ENCODE peak calls at places on chromosome 1, in five cellular contexts. G is astrocyte of the spinal cord, W is Peyer's patch, L is ureter, D is NCI-H1092. X is an unnamed sample.

GRCh38 chr1:198118136-198118535 is 38.7 kb upstream of the NEK7 start:
- DNase-seq in L (peak), D (no peak), W (peak), G (peak), X (no peak)

GRCh38 chr1:42221952-42222606 is 57.5 kb upstream of the GUCA2A start:
- DNase-seq in W (no peak), D (no peak), G (peak), L (no peak), X (no peak)

GRCh38 chr1:42035205-42035829 is 116.6 kb upstream of the HIVEP3 start:
- DNase-seq in G (peak), L (peak), W (peak), D (peak), X (no peak)

GRCh38 chr1:78080767-78081166 is 35.0 kb downstream of the GIPC2 start:
- DNase-seq in D (no peak), G (no peak), L (no peak), W (no peak), X (no peak)

GRCh38 chr1:198880818-198881597 is 242.2 kb downstream of the PTPRC start:
- DNase-seq in L (no peak), G (peak), D (no peak), W (no peak), X (no peak)

GRCh38 chr1:187959062-187959461 is 1130.3 kb downstream of the PLA2G4A start:
- DNase-seq in D (no peak), W (no peak), G (no peak), L (no peak), X (no peak)

GRCh38 chr1:199688774-199689173 is 338.7 kb upstream of the NR5A2 start:
- DNase-seq in G (no peak), W (no peak), D (no peak), L (no peak), X (no peak)

GRCh38 chr1:54324750-54325704 is 81.2 kb downstream of the SSBP3 start:
- DNase-seq in W (no peak), D (no peak), G (no peak), L (no peak), X (no peak)

GRCh38 chr1:179707406-179707805 is 35.7 kb upstream of the FAM163A start:
- DNase-seq in D (no peak), L (no peak), W (no peak), G (no peak), X (no peak)

GRCh38 chr1:14946567-14947285 is 206.8 kb upstream of the TMEM51 start:
- DNase-seq in D (no peak), G (peak), L (peak), W (no peak), X (no peak)

GRCh38 chr1:46595127-46595526 is 8.9 kb downstream of the MKNK1 start:
- DNase-seq in W (peak), L (no peak), D (no peak), G (no peak), X (peak)

GRCh38 chr1:156342556-156342955 is 4.2 kb downstream of the TSACC start:
- DNase-seq in L (no peak), D (no peak), W (no peak), G (no peak), X (no peak)

GRCh38 chr1:48175116-48175515 is 47.4 kb upstream of the SLC5A9 start:
- DNase-seq in W (no peak), D (no peak), L (no peak), G (no peak), X (no peak)

GRCh38 chr1:85245456-85245855 is 14.0 kb downstream of the C1orf52 start:
- DNase-seq in L (no peak), G (no peak), D (no peak), W (no peak), X (no peak)

GRCh38 chr1:202639500-202639899 is 70.8 kb downstream of the SYT2 start:
- DNase-seq in L (no peak), G (peak), W (no peak), D (no peak), X (no peak)

GRCh38 chr1:23459338-23459757 is 24.6 kb downstream of the ASAP3 start:
- DNase-seq in W (no peak), L (no peak), G (no peak), D (no peak), X (no peak)

GRCh38 chr1:205568469-205569361 is 63.1 kb downstream of the ELK4 start:
- DNase-seq in L (peak), D (no peak), W (peak), G (no peak), X (no peak)

GRCh38 chr1:19682257-19682656 is 17.6 kb downstream of the HTR6 start:
- DNase-seq in W (no peak), D (no peak), G (peak), L (no peak), X (no peak)

GRCh38 chr1:203045336-203045735 is 19.0 kb downstream of the PPFIA4 start:
- DNase-seq in D (no peak), G (no peak), L (no peak), W (no peak), X (no peak)

GRCh38 chr1:167765496-167765895 is 43.7 kb downstream of the MPZL1 start:
- DNase-seq in D (no peak), L (no peak), G (no peak), W (no peak), X (no peak)

GRCh38 chr1:58802640-58803476 is 19.0 kb upstream of the JUN start:
- DNase-seq in G (no peak), D (no peak), W (peak), L (no peak), X (no peak)

GRCh38 chr1:64516803-64517568 is 47.1 kb downstream of the CACHD1 start:
- DNase-seq in G (peak), L (no peak), D (no peak), W (no peak), X (no peak)

GRCh38 chr1:90393025-90393424 is 324.1 kb downstream of the BARHL2 start:
- DNase-seq in L (no peak), D (no peak), G (peak), W (no peak), X (no peak)

GRCh38 chr1:170511066-170511465 is 20.9 kb upstream of the GORAB start:
- DNase-seq in D (no peak), G (no peak), L (no peak), W (no peak), X (no peak)

GRCh38 chr1:245313581-245313980 is 158.8 kb downstream of the KIF26B start:
- DNase-seq in G (no peak), D (no peak), W (no peak), L (no peak), X (no peak)

GRCh38 chr1:41851589-41851988 is 67.1 kb downstream of the HIVEP3 start:
- DNase-seq in W (no peak), G (peak), L (peak), D (no peak), X (no peak)

GRCh38 chr1:156406229-156406628 is 37.2 kb downstream of the RHBG start:
- DNase-seq in L (no peak), D (no peak), G (no peak), W (no peak), X (no peak)

GRCh38 chr1:246275036-246275435 is 232.0 kb downstream of the SMYD3 start:
- DNase-seq in W (no peak), L (no peak), G (no peak), D (no peak), X (no peak)

GRCh38 chr1:220884109-220884980 is 5.1 kb downstream of the HLX start:
- DNase-seq in W (no peak), L (no peak), D (no peak), G (peak), X (peak)

GRCh38 chr1:23150742-23151141 is 17.9 kb downstream of the LUZP1 start:
- DNase-seq in W (no peak), D (no peak), L (no peak), G (no peak), X (no peak)

GRCh38 chr1:8018492-8019228 is 7.4 kb downstream of the ERRFI1 start:
- DNase-seq in D (no peak), G (peak), W (no peak), L (no peak), X (no peak)

GRCh38 chr1:203271962-203272632 is 33.2 kb upstream of the BTG2 start:
- DNase-seq in D (no peak), W (no peak), L (peak), G (no peak), X (peak)

GRCh38 chr1:153533689-153534201 is 2.0 kb downstream of the S100A6 start:
- DNase-seq in L (no peak), D (no peak), W (peak), G (peak), X (no peak)

GRCh38 chr1:225450491-225451191 is 22.8 kb upstream of the LBR start:
- DNase-seq in G (no peak), W (peak), D (no peak), L (no peak), X (no peak)

GRCh38 chr1:225445644-225446297 is 17.9 kb upstream of the LBR start:
- DNase-seq in D (no peak), G (no peak), L (peak), W (peak), X (no peak)

GRCh38 chr1:239956230-239956629 is 135.5 kb upstream of the FMN2 start:
- DNase-seq in G (no peak), L (no peak), W (no peak), D (no peak), X (peak)

GRCh38 chr1:75373542-75374159 is 237.3 kb downstream of the SLC44A5 start:
- DNase-seq in G (no peak), W (no peak), L (no peak), D (no peak), X (no peak)

GRCh38 chr1:23673086-23673813 is 18.4 kb upstream of the RPL11 start:
- DNase-seq in G (peak), D (no peak), W (peak), L (no peak), X (no peak)

GRCh38 chr1:29282924-29283803 is 46.8 kb downstream of the PTPRU start:
- DNase-seq in G (peak), W (peak), L (no peak), D (no peak), X (no peak)